ENCODE peak calls at places on chromosomes 2 and 18, in five cellular contexts. One of them, this sample, is unnamed.

GRCh38 chr2:42925742-42926437 is 133.5 kb upstream of the HAAO start:
- DNase-seq in stimulated activated CD4-positive, alpha-beta T cell treated with anti-CD3 and anti-CD28 coated beads, Interleukin-12 subunit alpha, Interleukin-12 subunit beta, amount 100 ng/mL, for 48 hours: no peak
- DNase-seq in T-helper 2 cell: no peak
- DNase-seq in A172: no peak
- DNase-seq in NCI-H1092 treated with DMSO at 0.1 percent for 48 hours: no peak
- DNase-seq in this sample: no peak

GRCh38 chr2:43810888-43811287 is 27.8 kb downstream of the ABCG5 start:
- DNase-seq in stimulated activated CD4-positive, alpha-beta T cell treated with anti-CD3 and anti-CD28 coated beads, Interleukin-12 subunit alpha, Interleukin-12 subunit beta, amount 100 ng/mL, for 48 hours: no peak
- DNase-seq in A172: no peak
- DNase-seq in T-helper 2 cell: no peak
- DNase-seq in NCI-H1092 treated with DMSO at 0.1 percent for 48 hours: no peak
- DNase-seq in this sample: no peak

GRCh38 chr2:167986223-167986622 is 261.2 kb downstream of the STK39 start:
- DNase-seq in stimulated activated CD4-positive, alpha-beta T cell treated with anti-CD3 and anti-CD28 coated beads, Interleukin-12 subunit alpha, Interleukin-12 subunit beta, amount 100 ng/mL, for 48 hours: no peak
- DNase-seq in T-helper 2 cell: no peak
- DNase-seq in A172: no peak
- DNase-seq in NCI-H1092 treated with DMSO at 0.1 percent for 48 hours: no peak
- DNase-seq in this sample: no peak

GRCh38 chr18:8654482-8655451 is 45.5 kb downstream of the RAB12 start:
- DNase-seq in stimulated activated CD4-positive, alpha-beta T cell treated with anti-CD3 and anti-CD28 coated beads, Interleukin-12 subunit alpha, Interleukin-12 subunit beta, amount 100 ng/mL, for 48 hours: no peak
- DNase-seq in T-helper 2 cell: no peak
- DNase-seq in NCI-H1092 treated with DMSO at 0.1 percent for 48 hours: peak
- DNase-seq in A172: no peak
- DNase-seq in this sample: peak

GRCh38 chr2:240226672-240227537 is 86.4 kb upstream of the OTOS start:
- DNase-seq in A172: no peak
- DNase-seq in NCI-H1092 treated with DMSO at 0.1 percent for 48 hours: no peak
- DNase-seq in stimulated activated CD4-positive, alpha-beta T cell treated with anti-CD3 and anti-CD28 coated beads, Interleukin-12 subunit alpha, Interleukin-12 subunit beta, amount 100 ng/mL, for 48 hours: no peak
- DNase-seq in T-helper 2 cell: no peak
- DNase-seq in this sample: no peak

GRCh38 chr18:39990540-39990939 is 1964.5 kb upstream of the PIK3C3 start:
- DNase-seq in stimulated activated CD4-positive, alpha-beta T cell treated with anti-CD3 and anti-CD28 coated beads, Interleukin-12 subunit alpha, Interleukin-12 subunit beta, amount 100 ng/mL, for 48 hours: no peak
- DNase-seq in T-helper 2 cell: no peak
- DNase-seq in NCI-H1092 treated with DMSO at 0.1 percent for 48 hours: no peak
- DNase-seq in A172: no peak
- DNase-seq in this sample: no peak

GRCh38 chr2:218091743-218092142 is 22.7 kb downstream of the RUFY4 start:
- DNase-seq in T-helper 2 cell: no peak
- DNase-seq in stimulated activated CD4-positive, alpha-beta T cell treated with anti-CD3 and anti-CD28 coated beads, Interleukin-12 subunit alpha, Interleukin-12 subunit beta, amount 100 ng/mL, for 48 hours: no peak
- DNase-seq in A172: no peak
- DNase-seq in NCI-H1092 treated with DMSO at 0.1 percent for 48 hours: no peak
- DNase-seq in this sample: no peak

GRCh38 chr2:200423552-200423951 is 86.3 kb downstream of the KCTD18 start:
- DNase-seq in T-helper 2 cell: no peak
- DNase-seq in A172: no peak
- DNase-seq in stimulated activated CD4-positive, alpha-beta T cell treated with anti-CD3 and anti-CD28 coated beads, Interleukin-12 subunit alpha, Interleukin-12 subunit beta, amount 100 ng/mL, for 48 hours: no peak
- DNase-seq in NCI-H1092 treated with DMSO at 0.1 percent for 48 hours: no peak
- DNase-seq in this sample: no peak